ENCODE peak calls at places on chromosomes 3 and 15, in six cellular contexts. Q, A, D, G, J and R are unnamed samples.

GRCh38 chr3:5633960-5634359 is 446.5 kb downstream of the EDEM1 start:
- DNase-seq in Q (no peak), A (no peak), D (no peak), G (no peak), J (no peak), R (no peak)

GRCh38 chr3:25594007-25594502 is 70.7 kb downstream of the TOP2B start:
- DNase-seq in Q (no peak), A (peak), D (peak), G (peak), J (no peak), R (peak)

GRCh38 chr15:88898736-88899135 is 3.4 kb upstream of the HAPLN3 start:
- DNase-seq in Q (no peak), A (no peak), D (no peak), G (no peak), J (no peak), R (no peak)

GRCh38 chr3:48082580-48083187 is 66.5 kb upstream of the MAP4 start:
- DNase-seq in Q (no peak), A (no peak), D (no peak), G (no peak), J (no peak), R (no peak)

GRCh38 chr15:89446260-89446891 is 50.0 kb downstream of the RHCG start:
- DNase-seq in Q (no peak), A (no peak), D (no peak), G (no peak), J (no peak), R (no peak)

GRCh38 chr3:72300621-72301020 is 515.7 kb upstream of the PROK2 start:
- DNase-seq in Q (no peak), A (no peak), D (no peak), G (no peak), J (no peak), R (no peak)

GRCh38 chr15:96296264-96296663 is 34.2 kb upstream of the NR2F2 start:
- DNase-seq in Q (no peak), A (no peak), D (no peak), G (no peak), J (peak), R (peak)

GRCh38 chr15:64224508-64224907 is 61.7 kb upstream of the PPIB start:
- DNase-seq in Q (no peak), A (no peak), D (no peak), G (no peak), J (no peak), R (peak)

GRCh38 chr15:74954515-74954914 is 2.1 kb downstream of the RPP25 start:
- DNase-seq in Q (no peak), A (no peak), D (no peak), G (peak), J (no peak), R (no peak)

GRCh38 chr3:7292362-7292761 is 431.4 kb downstream of the GRM7 start:
- DNase-seq in Q (no peak), A (no peak), D (no peak), G (no peak), J (no peak), R (no peak)

GRCh38 chr3:197847866-197848401 is 56.9 kb downstream of the LRCH3 start:
- DNase-seq in Q (no peak), A (no peak), D (no peak), G (no peak), J (no peak), R (peak)

GRCh38 chr15:67082007-67082536 is 16.7 kb downstream of the SMAD3 start:
- DNase-seq in Q (no peak), A (no peak), D (no peak), G (no peak), J (no peak), R (peak)

GRCh38 chr3:148861277-148861869 is 3.7 kb upstream of the CPA3 start:
- DNase-seq in Q (no peak), A (peak), D (no peak), G (no peak), J (peak), R (peak)

GRCh38 chr3:178778579-178778978 is 242.3 kb downstream of the KCNMB2 start:
- DNase-seq in Q (no peak), A (no peak), D (no peak), G (no peak), J (no peak), R (no peak)

GRCh38 chr15:64651573-64652260 is 123.7 kb downstream of the RBPMS2 start:
- DNase-seq in Q (peak), A (peak), D (no peak), G (no peak), J (no peak), R (no peak)

GRCh38 chr3:32454731-32455608 is 47.7 kb downstream of the CMTM6 start:
- DNase-seq in Q (no peak), A (no peak), D (no peak), G (no peak), J (no peak), R (no peak)

GRCh38 chr3:21752749-21753347 is 1.8 kb upstream of the ZNF385D start:
- DNase-seq in Q (no peak), A (peak), D (no peak), G (no peak), J (no peak), R (peak)

GRCh38 chr15:100193277-100193860 is 148.4 kb downstream of the ADAMTS17 start:
- DNase-seq in Q (no peak), A (no peak), D (no peak), G (no peak), J (no peak), R (no peak)

GRCh38 chr3:130820976-130821375 is 72.9 kb upstream of the ATP2C1 start:
- DNase-seq in Q (no peak), A (no peak), D (no peak), G (no peak), J (peak), R (peak)

GRCh38 chr3:188861847-188862740 is 309.7 kb upstream of the TPRG1 start:
- DNase-seq in Q (no peak), A (no peak), D (no peak), G (no peak), J (no peak), R (peak)

GRCh38 chr15:32919749-32920414 is 202.1 kb downstream of the GREM1 start:
- DNase-seq in Q (no peak), A (no peak), D (no peak), G (no peak), J (no peak), R (peak)

GRCh38 chr15:76935620-76936019 is 4.1 kb downstream of the RCN2 start:
- DNase-seq in Q (no peak), A (no peak), D (no peak), G (no peak), J (no peak), R (no peak)

GRCh38 chr3:170128977-170129431 is 52.5 kb downstream of the PHC3 start:
- DNase-seq in Q (no peak), A (no peak), D (no peak), G (no peak), J (peak), R (peak)

GRCh38 chr3:13713396-13713795 is 164.5 kb downstream of the FBLN2 start:
- DNase-seq in Q (no peak), A (no peak), D (no peak), G (no peak), J (no peak), R (no peak)

GRCh38 chr3:196706313-196706712 is 5.7 kb downstream of the CEP19 start:
- DNase-seq in Q (no peak), A (no peak), D (no peak), G (no peak), J (no peak), R (no peak)

GRCh38 chr3:31235062-31235704 is 297.5 kb upstream of the STT3B start:
- DNase-seq in Q (no peak), A (no peak), D (no peak), G (no peak), J (no peak), R (no peak)

GRCh38 chr15:31262901-31263671 is 63.5 kb upstream of the KLF13 start:
- DNase-seq in Q (no peak), A (peak), D (no peak), G (no peak), J (no peak), R (no peak)